ENCODE peak calls at places on chromosomes 1 and 21, in seven cellular contexts. R is esophagus squamous epithelium, F is foreskin fibroblast, B is WTC11, T is lower leg skin, V is thyroid gland, Z is tibial nerve. G is an unnamed sample.

GRCh38 chr1:44390277-44390676 is 14.8 kb upstream of the RNF220 start:
- DNase-seq in R (no peak), F (peak), B (no peak), T (no peak), V (no peak), Z (no peak), G (no peak)

GRCh38 chr21:26490771-26491170 is 82.3 kb downstream of the CYYR1 start:
- DNase-seq in R (no peak), F (no peak), B (no peak), T (no peak), V (no peak), Z (no peak), G (no peak)

GRCh38 chr1:219236933-219237610 is 63.4 kb downstream of the LYPLAL1 start:
- DNase-seq in R (no peak), F (no peak), B (no peak), T (no peak), V (no peak), Z (no peak), G (no peak)

GRCh38 chr1:226064168-226064815 is 1.8 kb downstream of the H3-3A start:
- DNase-seq in R (no peak), F (no peak), B (no peak), T (no peak), V (peak), Z (no peak), G (no peak)

GRCh38 chr21:38567577-38568360 is 69.5 kb upstream of the ERG start:
- DNase-seq in R (no peak), F (peak), B (no peak), T (no peak), V (no peak), Z (no peak), G (no peak)

GRCh38 chr21:33296156-33296555 is 28.6 kb upstream of the IFNAR1 start:
- DNase-seq in R (no peak), F (no peak), B (no peak), T (no peak), V (no peak), Z (no peak), G (no peak)

GRCh38 chr1:94417962-94418663 is at the start of gene ABCD3:
- DNase-seq in R (peak), F (peak), B (peak), T (peak), V (peak), Z (peak), G (peak)

GRCh38 chr1:163036661-163037060 is 32.5 kb upstream of the RGS4 start:
- DNase-seq in R (no peak), F (no peak), B (no peak), T (no peak), V (no peak), Z (no peak), G (no peak)

GRCh38 chr1:168504064-168504837 is 39.5 kb downstream of the XCL2 start:
- DNase-seq in R (no peak), F (peak), B (no peak), T (peak), V (no peak), Z (peak), G (no peak)

GRCh38 chr1:20530261-20530660 is 22.1 kb upstream of the FAM43B start:
- DNase-seq in R (no peak), F (no peak), B (no peak), T (no peak), V (no peak), Z (no peak), G (no peak)

GRCh38 chr1:30834249-30834648 is 74.3 kb downstream of the SDC3 start:
- DNase-seq in R (no peak), F (no peak), B (no peak), T (no peak), V (no peak), Z (no peak), G (no peak)

GRCh38 chr21:45496968-45497845 is 45.0 kb downstream of the SLC19A1 start:
- DNase-seq in R (no peak), F (no peak), B (no peak), T (peak), V (no peak), Z (no peak), G (no peak)

GRCh38 chr1:219931033-219931432 is 2.7 kb upstream of the SLC30A10 start:
- DNase-seq in R (no peak), F (no peak), B (no peak), T (no peak), V (no peak), Z (no peak), G (no peak)

GRCh38 chr1:61451214-61451968 is 273.6 kb downstream of the TM2D1 start:
- DNase-seq in R (no peak), F (no peak), B (no peak), T (no peak), V (no peak), Z (no peak), G (no peak)

DNA sequence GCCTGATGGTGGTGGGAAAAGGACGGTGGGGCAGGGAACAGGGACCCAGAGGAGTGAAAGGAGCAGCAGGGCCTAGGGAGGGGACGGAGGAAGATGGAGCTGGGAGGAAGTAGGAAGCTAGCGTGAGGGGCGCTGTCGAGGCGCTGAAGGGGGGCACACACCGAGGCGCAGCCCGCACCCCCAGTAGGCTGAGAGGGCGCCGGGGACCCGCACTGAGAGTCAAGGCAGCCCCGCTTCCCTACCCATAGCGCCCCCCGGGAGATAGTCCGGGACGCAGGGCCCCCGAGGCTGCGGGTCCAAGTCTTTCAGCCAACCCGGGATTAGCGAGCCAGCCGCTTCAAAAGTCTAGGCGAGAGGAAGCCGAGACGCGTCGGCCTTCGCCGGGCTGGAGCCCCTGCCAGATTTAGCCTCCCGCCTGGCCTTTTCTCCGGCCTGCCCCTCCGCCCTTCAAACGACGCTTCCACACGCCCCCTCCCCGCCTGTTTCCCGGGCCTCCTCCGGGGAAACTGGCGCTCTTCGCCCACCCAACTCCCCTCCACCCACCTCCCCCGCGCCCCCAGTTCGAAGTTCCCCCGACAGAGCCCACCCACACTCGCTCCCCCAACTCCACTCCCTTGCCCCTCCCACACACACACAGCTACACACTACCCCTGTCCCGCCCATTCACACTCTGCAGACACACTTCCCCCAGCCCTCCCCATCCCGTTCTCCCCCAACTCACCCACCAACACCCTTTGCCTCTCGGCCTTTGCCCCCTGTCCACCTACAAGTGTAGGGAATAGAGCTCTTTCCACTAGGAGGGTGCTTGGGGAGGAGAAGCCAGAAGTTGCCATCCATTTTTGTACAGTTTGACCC is 7.8 kb upstream of the PROX1 start:
- DNase-seq in R (no peak), F (no peak), B (peak), T (no peak), V (no peak), Z (no peak), G (no peak)
- TF ChIP-seq CTCF in R (no peak), F (no peak), B (no peak), T (no peak), V (no peak), Z (no peak), G (no peak)

DNA sequence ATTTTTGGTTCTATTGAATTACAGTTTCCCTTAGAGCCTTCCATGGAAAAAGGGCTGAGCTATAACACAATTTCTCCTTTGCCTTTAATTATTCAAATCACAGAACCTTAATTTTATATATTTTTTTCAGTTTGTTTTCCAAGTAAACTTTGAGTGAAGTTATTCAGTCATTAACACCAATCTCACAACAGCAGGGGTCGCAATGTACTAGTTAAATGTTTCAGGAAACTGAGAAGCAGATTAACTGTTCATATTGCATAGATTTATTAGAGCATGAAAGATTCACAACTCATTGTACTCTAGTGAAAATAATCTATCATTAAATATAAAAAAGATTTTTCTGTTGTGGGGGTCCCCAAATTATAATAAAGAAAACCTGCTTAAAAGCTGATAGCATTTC is 64.1 kb downstream of the KIFAP3 start:
- DNase-seq in R (no peak), F (peak), B (peak), T (no peak), V (no peak), Z (no peak), G (peak)
- TF ChIP-seq CTCF in R (peak), F (peak), B (no peak), T (no peak), V (peak), Z (peak), G (peak)

DNA sequence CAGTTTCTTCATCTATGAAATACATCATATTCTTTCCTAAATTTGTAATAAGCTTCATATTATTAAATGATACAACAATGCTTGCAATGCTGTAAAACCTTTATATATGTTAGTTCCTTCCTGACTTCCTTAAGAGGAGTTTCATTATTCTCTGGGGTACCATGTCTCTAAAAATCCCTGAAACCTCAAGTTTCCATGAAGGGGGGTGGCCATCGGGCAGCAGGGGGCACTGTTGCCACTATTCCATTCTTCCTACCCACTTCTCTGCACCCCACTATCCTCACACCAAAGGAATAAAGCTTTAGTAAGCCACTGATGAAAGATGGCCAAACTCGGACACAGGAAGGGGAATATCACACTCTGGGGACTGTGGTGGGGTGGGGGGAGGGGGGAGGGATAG is 9.0 kb upstream of the DMRTB1 start:
- DNase-seq in R (no peak), F (no peak), B (peak), T (no peak), V (no peak), Z (no peak), G (no peak)
- TF ChIP-seq CTCF in R (no peak), F (peak), B (peak), T (no peak), V (no peak), Z (no peak), G (peak)

GRCh38 chr1:231580874-231581273 is 45.7 kb upstream of the DISC1 start:
- DNase-seq in R (no peak), F (no peak), B (no peak), T (no peak), V (no peak), Z (no peak), G (no peak)

GRCh38 chr1:231583376-231583775 is 43.2 kb upstream of the DISC1 start:
- DNase-seq in R (no peak), F (no peak), B (no peak), T (no peak), V (no peak), Z (no peak), G (no peak)

GRCh38 chr1:231581859-231582258 is 44.7 kb upstream of the DISC1 start:
- DNase-seq in R (no peak), F (no peak), B (no peak), T (no peak), V (no peak), Z (no peak), G (no peak)

GRCh38 chr1:231584117-231584516 is 42.5 kb upstream of the DISC1 start:
- DNase-seq in R (no peak), F (peak), B (no peak), T (no peak), V (no peak), Z (no peak), G (no peak)
- TF ChIP-seq CTCF in R (no peak), F (peak), B (no peak), T (no peak), V (no peak), Z (no peak), G (no peak)

GRCh38 chr1:77687519-77687906 is 5.1 kb upstream of the ZZZ3 start:
- DNase-seq in R (no peak), F (no peak), B (peak), T (no peak), V (peak), Z (no peak), G (peak)
- TF ChIP-seq CTCF in R (peak), F (peak), B (peak), T (no peak), V (peak), Z (peak), G (no peak)

DNA sequence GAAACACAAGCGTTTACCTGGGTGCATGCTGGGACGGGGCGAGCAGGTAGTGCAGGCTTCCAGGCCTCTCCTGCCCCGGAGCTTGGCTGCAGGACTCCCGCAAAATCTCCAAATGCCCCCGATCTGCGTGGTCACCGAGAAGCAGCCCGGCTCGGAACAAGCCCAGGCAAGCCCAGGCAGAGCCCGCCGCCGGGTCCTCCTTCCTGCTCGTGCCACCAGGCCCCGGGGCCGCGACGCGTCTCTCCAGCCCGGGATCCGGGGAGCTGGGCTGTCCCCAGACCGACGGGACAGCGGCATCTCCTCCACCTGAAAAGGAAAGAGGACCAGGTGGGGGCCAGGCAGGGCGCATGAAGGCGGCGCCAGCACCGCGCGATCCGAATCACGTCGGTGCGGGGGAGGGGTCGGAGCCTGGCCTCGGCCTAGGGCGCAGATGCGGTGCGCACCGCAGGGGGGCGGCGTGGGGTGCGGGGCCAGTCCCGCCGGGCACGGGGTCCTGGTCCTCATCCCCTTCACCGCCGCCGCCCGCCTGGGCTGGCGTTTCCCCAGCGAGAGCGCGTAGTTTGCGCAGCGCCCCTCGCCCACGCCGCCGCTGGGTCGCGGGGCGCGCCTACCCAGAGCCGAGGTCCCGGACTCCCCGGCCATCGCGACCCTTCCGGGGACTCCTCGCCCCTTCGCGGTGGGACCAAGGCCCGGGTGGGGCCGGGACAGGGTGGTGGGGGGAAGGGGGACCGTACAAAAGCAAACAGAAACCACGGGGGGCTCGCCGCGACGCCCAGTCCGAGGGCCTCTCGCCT is 52.4 kb upstream of the H6PD start:
- DNase-seq in R (no peak), F (peak), B (peak), T (no peak), V (peak), Z (no peak), G (peak)
- TF ChIP-seq CTCF in R (peak), F (peak), B (no peak), T (no peak), V (peak), Z (no peak), G (no peak)

GRCh38 chr1:206923961-206924548 is 2.3 kb upstream of the FCMR start:
- DNase-seq in R (no peak), F (no peak), B (no peak), T (no peak), V (no peak), Z (no peak), G (no peak)

GRCh38 chr1:206926286-206926685 is 4.5 kb upstream of the FCMR start:
- DNase-seq in R (no peak), F (no peak), B (no peak), T (no peak), V (no peak), Z (no peak), G (no peak)

GRCh38 chr1:206924549-206925115 is 2.9 kb upstream of the FCMR start:
- DNase-seq in R (no peak), F (no peak), B (no peak), T (no peak), V (no peak), Z (no peak), G (no peak)

GRCh38 chr1:206923009-206923960 is 1.5 kb upstream of the FCMR start:
- DNase-seq in R (peak), F (no peak), B (no peak), T (no peak), V (peak), Z (no peak), G (no peak)

GRCh38 chr1:206925116-206925736 is 3.5 kb upstream of the FCMR start:
- DNase-seq in R (no peak), F (no peak), B (peak), T (no peak), V (no peak), Z (no peak), G (no peak)
- TF ChIP-seq CTCF in R (no peak), F (no peak), B (no peak), T (no peak), V (no peak), Z (no peak), G (no peak)